ENCODE peak calls at places on chromosomes 2 and 18, in six cellular contexts. J, V, U, G, C and Y are unnamed samples. For H3K27me3, the result is how much of the 10 kb centered on the place peaks cover.

GRCh38 chr2:43758738-43759137 is 15.1 kb upstream of the DYNC2LI1 start:
- DNase-seq in J (peak), V (no peak), U (no peak), G (no peak), C (no peak), Y (peak)

GRCh38 chr2:156322681-156323211 is 9.8 kb downstream of the NR4A2 start:
- DNase-seq in J (no peak), V (no peak), U (no peak), G (no peak), C (peak), Y (no peak)

GRCh38 chr2:196315388-196316049 is 144.1 kb upstream of the STK17B start:
- DNase-seq in J (peak), V (no peak), U (no peak), G (no peak), C (no peak), Y (no peak)

GRCh38 chr2:98016908-98017700 is 21.4 kb upstream of the TMEM131 start:
- DNase-seq in J (no peak), V (no peak), U (no peak), G (no peak), C (no peak), Y (no peak)

GRCh38 chr2:150485114-150485870 is 2.2 kb downstream of the RND3 start:
- DNase-seq in J (peak), V (peak), U (no peak), G (peak), C (no peak), Y (peak)

GRCh38 chr2:171042253-171042969 is 113.4 kb downstream of the GORASP2 start:
- DNase-seq in J (no peak), V (no peak), U (no peak), G (no peak), C (no peak), Y (no peak)

GRCh38 chr2:78839259-78839658 is 186.2 kb upstream of the REG3G start:
- DNase-seq in J (no peak), V (no peak), U (no peak), G (no peak), C (no peak), Y (no peak)

GRCh38 chr2:206974556-206974955 is 35.2 kb downstream of the CPO start:
- DNase-seq in J (no peak), V (no peak), U (no peak), G (no peak), C (no peak), Y (no peak)

GRCh38 chr2:27051902-27052645 is 606 bp downstream of the AGBL5 start:
- DNase-seq in J (no peak), V (peak), U (no peak), G (no peak), C (peak), Y (no peak)

GRCh38 chr2:26542676-26543505 is 65.0 kb upstream of the OTOF start:
- DNase-seq in J (no peak), V (no peak), U (no peak), G (no peak), C (no peak), Y (no peak)

GRCh38 chr2:239193925-239194687 is 206.7 kb downstream of the HDAC4 start:
- DNase-seq in J (no peak), V (no peak), U (no peak), G (no peak), C (no peak), Y (no peak)

GRCh38 chr2:42951263-42951938 is 159.0 kb upstream of the HAAO start:
- DNase-seq in J (no peak), V (no peak), U (no peak), G (no peak), C (no peak), Y (peak)

GRCh38 chr2:54657664-54658083 is 65.8 kb upstream of the EML6 start:
- DNase-seq in J (peak), V (peak), U (peak), G (peak), C (peak), Y (peak)

GRCh38 chr2:237581751-237582746 is 8.5 kb downstream of the RAB17 start:
- DNase-seq in J (peak), V (peak), U (no peak), G (peak), C (peak), Y (peak)

GRCh38 chr2:28668880-28669279 is 82.8 kb upstream of the PPP1CB start:
- DNase-seq in J (no peak), V (no peak), U (no peak), G (no peak), C (no peak), Y (no peak)

GRCh38 chr2:26519396-26519991 is 41.6 kb upstream of the OTOF start:
- DNase-seq in J (no peak), V (no peak), U (no peak), G (no peak), C (peak), Y (no peak)

GRCh38 chr2:222733846-222734689 is 62.6 kb downstream of the MOGAT1 start:
- DNase-seq in J (no peak), V (no peak), U (no peak), G (no peak), C (no peak), Y (no peak)

GRCh38 chr2:120175000-120175581 is 48.1 kb downstream of the TMEM185B start:
- DNase-seq in J (peak), V (no peak), U (peak), G (peak), C (no peak), Y (no peak)

GRCh38 chr2:108612514-108613183 is 78.4 kb downstream of the LIMS1 start:
- DNase-seq in J (no peak), V (peak), U (peak), G (peak), C (peak), Y (no peak)

GRCh38 chr2:65374555-65374954 is 57.8 kb downstream of the SPRED2 start:
- DNase-seq in J (no peak), V (no peak), U (no peak), G (peak), C (no peak), Y (no peak)

GRCh38 chr2:165015052-165015642 is 59.8 kb upstream of the SLC38A11 start:
- DNase-seq in J (peak), V (peak), U (peak), G (peak), C (peak), Y (no peak)

GRCh38 chr2:79855264-79856006 is 342.6 kb downstream of the CTNNA2 start:
- DNase-seq in J (no peak), V (no peak), U (no peak), G (no peak), C (no peak), Y (no peak)

GRCh38 chr2:217946071-217946470 is 56.7 kb downstream of the TNS1 start:
- DNase-seq in J (no peak), V (no peak), U (no peak), G (no peak), C (no peak), Y (no peak)
- H3K27me3 ChIP-seq in J (under half), V (under half), U (under half), G (under half), C (under half), Y (under half)

GRCh38 chr18:48138211-48138610 is 207.8 kb upstream of the SMAD2 start:
- DNase-seq in J (no peak), V (no peak), U (no peak), G (no peak), C (no peak), Y (no peak)
- H3K27me3 ChIP-seq in J (under half), V (under half), U (under half), G (under half), C (under half), Y (under half)

DNA sequence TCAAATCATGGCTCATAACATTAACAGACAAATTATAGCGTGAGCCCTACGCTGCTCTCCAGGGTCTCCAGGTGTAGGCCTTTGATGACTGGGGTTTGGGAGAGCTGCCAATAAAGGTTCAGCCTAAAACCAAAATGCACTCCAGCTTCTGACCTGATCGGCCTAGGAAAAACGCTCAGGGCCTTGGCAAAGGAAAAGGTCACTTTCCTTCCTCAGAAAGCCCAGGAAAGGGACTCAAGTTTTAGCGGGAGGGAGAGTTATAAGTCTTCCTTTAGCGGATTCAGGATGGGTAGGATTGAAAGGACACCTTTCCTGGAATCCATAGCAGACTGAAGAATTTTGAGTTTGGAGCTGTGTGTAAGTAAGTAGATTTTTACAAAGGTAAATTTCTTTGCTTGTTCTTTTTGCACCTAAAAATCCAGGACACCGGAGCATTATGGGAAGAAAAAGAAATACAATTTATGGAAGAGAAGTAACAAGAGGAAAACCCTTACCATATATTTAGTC is 8.8 kb downstream of the EVX2 start:
- DNase-seq in J (no peak), V (no peak), U (no peak), G (no peak), C (no peak), Y (no peak)
- H3K27me3 ChIP-seq in J (half or more), V (half or more), U (half or more), G (under half), C (half or more), Y (half or more)

DNA sequence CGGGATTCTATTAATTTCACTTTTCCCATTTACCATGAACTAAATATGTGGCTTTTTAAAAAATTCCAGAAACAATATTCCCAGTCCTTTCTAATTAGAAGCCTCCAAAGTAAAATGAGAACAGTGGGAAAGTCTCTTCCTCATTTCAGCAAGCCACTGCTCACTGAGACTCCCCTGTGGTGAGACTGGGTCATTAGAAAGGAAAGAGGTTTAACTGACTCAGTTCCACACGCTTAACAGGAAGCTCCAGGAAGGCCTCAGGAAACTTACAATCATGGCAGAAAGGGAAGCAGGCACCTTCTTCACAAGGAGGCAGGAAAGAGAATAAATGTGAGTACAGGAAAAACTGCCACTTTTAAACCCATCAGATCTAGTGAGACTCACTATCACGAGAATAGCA is 258.9 kb upstream of the CHAC2 start:
- DNase-seq in J (no peak), V (no peak), U (no peak), G (no peak), C (no peak), Y (no peak)
- H3K27me3 ChIP-seq in J (under half), V (under half), U (under half), G (under half), C (under half), Y (under half)

GRCh38 chr2:176136375-176137248 is 7.1 kb downstream of the HOXD8 start:
- DNase-seq in J (no peak), V (no peak), U (no peak), G (no peak), C (no peak), Y (no peak)
- H3K27me3 ChIP-seq in J (half or more), V (half or more), U (under half), G (under half), C (half or more), Y (under half)

GRCh38 chr2:63050186-63050915 is at the start of gene OTX1:
- DNase-seq in J (no peak), V (peak), U (peak), G (peak), C (no peak), Y (no peak)
- H3K27me3 ChIP-seq in J (half or more), V (half or more), U (under half), G (under half), C (half or more), Y (half or more)

GRCh38 chr2:73091696-73092095 is 20.2 kb upstream of the SFXN5 start:
- DNase-seq in J (no peak), V (no peak), U (no peak), G (no peak), C (no peak), Y (no peak)
- H3K27me3 ChIP-seq in J (under half), V (under half), U (under half), G (under half), C (under half), Y (under half)

DNA sequence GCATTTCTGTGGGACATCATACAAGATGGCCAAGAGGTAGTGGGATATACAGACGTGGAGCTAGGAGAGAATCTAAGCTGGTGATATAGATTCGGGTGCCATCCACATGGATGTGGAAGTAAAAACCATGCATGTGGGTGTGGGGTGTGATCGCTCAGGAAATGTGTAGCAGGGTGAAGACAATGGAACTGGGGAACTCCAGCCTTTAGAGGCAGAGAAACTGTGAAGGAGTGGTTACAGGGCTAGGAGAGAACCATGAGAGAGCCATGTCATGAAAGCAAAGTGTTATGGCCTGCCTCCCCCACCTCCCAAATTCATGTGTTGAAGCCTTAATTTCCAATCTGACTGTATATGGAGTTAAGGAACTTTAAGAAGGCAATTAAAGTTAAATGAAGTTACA is 42.9 kb upstream of the CTLA4 start:
- DNase-seq in J (no peak), V (no peak), U (no peak), G (no peak), C (no peak), Y (no peak)
- H3K27me3 ChIP-seq in J (under half), V (under half), U (under half), G (under half), C (under half), Y (under half)

GRCh38 chr2:232455426-232456255 is at the start of gene ALPI:
- DNase-seq in J (no peak), V (peak), U (peak), G (no peak), C (no peak), Y (no peak)
- H3K27me3 ChIP-seq in J (under half), V (under half), U (under half), G (under half), C (under half), Y (under half)

GRCh38 chr2:158968396-158969161 is at the start of gene TANC1:
- DNase-seq in J (peak), V (peak), U (peak), G (peak), C (peak), Y (peak)

GRCh38 chr2:158969717-158970521 is 1.5 kb downstream of the TANC1 start:
- DNase-seq in J (peak), V (peak), U (no peak), G (no peak), C (no peak), Y (no peak)

GRCh38 chr2:158967731-158968395 is 577 bp upstream of the TANC1 start:
- DNase-seq in J (peak), V (no peak), U (no peak), G (no peak), C (no peak), Y (no peak)

GRCh38 chr2:158970522-158970855 is 2.0 kb downstream of the TANC1 start:
- DNase-seq in J (no peak), V (no peak), U (no peak), G (no peak), C (no peak), Y (no peak)

GRCh38 chr2:158969162-158969716 is 799 bp downstream of the TANC1 start:
- DNase-seq in J (no peak), V (no peak), U (no peak), G (no peak), C (no peak), Y (no peak)
- H3K27me3 ChIP-seq in J (under half), V (under half), U (under half), G (under half), C (under half), Y (under half)